ENCODE peak calls at places on chromosome 6, in nine cellular contexts. One of them, this sample, is unnamed.

GRCh38 chr6:33744895-33745546 is 1.7 kb downstream of the IP6K3 start:
- DNase-seq in transverse colon: peak; percentile 81
- DNase-seq in spleen: no peak
- DNase-seq in HCT116: no peak
- DNase-seq in K562: no peak
- DNase-seq in esophagus muscularis mucosa: no peak
- DNase-seq in GM12891: no peak
- DNase-seq in endothelial cell of umbilical vein: no peak
- DNase-seq in sigmoid colon: peak; percentile 94
- DNase-seq in this sample: no peak

GRCh38 chr6:119142051-119142450 is 63.6 kb upstream of the FAM184A start:
- DNase-seq in endothelial cell of umbilical vein: no peak
- DNase-seq in K562: no peak
- DNase-seq in spleen: no peak
- DNase-seq in GM12891: no peak
- DNase-seq in HCT116: no peak
- DNase-seq in sigmoid colon: no peak
- DNase-seq in esophagus muscularis mucosa: peak; percentile 37
- DNase-seq in transverse colon: no peak
- DNase-seq in this sample: no peak

GRCh38 chr6:1821188-1822183 is 211.8 kb downstream of the FOXC1 start:
- DNase-seq in sigmoid colon: no peak
- DNase-seq in transverse colon: no peak
- DNase-seq in spleen: no peak
- DNase-seq in GM12891: no peak
- DNase-seq in esophagus muscularis mucosa: no peak
- DNase-seq in endothelial cell of umbilical vein: peak; percentile 89
- DNase-seq in HCT116: no peak
- DNase-seq in K562: no peak
- DNase-seq in this sample: no peak

GRCh38 chr6:52993461-52993860 is 1.6 kb downstream of the GSTA4 start:
- DNase-seq in sigmoid colon: no peak
- DNase-seq in K562: no peak
- DNase-seq in HCT116: no peak
- DNase-seq in endothelial cell of umbilical vein: peak; percentile 27
- DNase-seq in esophagus muscularis mucosa: no peak
- DNase-seq in spleen: no peak
- DNase-seq in transverse colon: no peak
- DNase-seq in GM12891: no peak
- DNase-seq in this sample: no peak

GRCh38 chr6:24154121-24154520 is 28.1 kb downstream of the NRSN1 start:
- DNase-seq in endothelial cell of umbilical vein: no peak
- DNase-seq in spleen: no peak
- DNase-seq in HCT116: no peak
- DNase-seq in GM12891: no peak
- DNase-seq in esophagus muscularis mucosa: no peak
- DNase-seq in K562: no peak
- DNase-seq in transverse colon: no peak
- DNase-seq in sigmoid colon: no peak
- DNase-seq in this sample: no peak

GRCh38 chr6:16240618-16241320 is 2.4 kb downstream of the GMPR start:
- DNase-seq in GM12891: no peak
- DNase-seq in HCT116: no peak
- DNase-seq in sigmoid colon: no peak
- DNase-seq in endothelial cell of umbilical vein: no peak
- DNase-seq in esophagus muscularis mucosa: no peak
- DNase-seq in transverse colon: no peak
- DNase-seq in spleen: no peak
- DNase-seq in K562: peak; percentile 53
- DNase-seq in this sample: peak; percentile 25

GRCh38 chr6:75149696-75150095 is 56.2 kb downstream of the COL12A1 start:
- DNase-seq in GM12891: no peak
- DNase-seq in transverse colon: no peak
- DNase-seq in esophagus muscularis mucosa: no peak
- DNase-seq in K562: no peak
- DNase-seq in HCT116: no peak
- DNase-seq in spleen: no peak
- DNase-seq in endothelial cell of umbilical vein: no peak
- DNase-seq in sigmoid colon: no peak
- DNase-seq in this sample: no peak

GRCh38 chr6:161837854-161838253 is 564.0 kb upstream of the AGPAT4 start:
- DNase-seq in transverse colon: no peak
- DNase-seq in HCT116: no peak
- DNase-seq in sigmoid colon: no peak
- DNase-seq in spleen: no peak
- DNase-seq in GM12891: no peak
- DNase-seq in endothelial cell of umbilical vein: no peak
- DNase-seq in K562: no peak
- DNase-seq in esophagus muscularis mucosa: peak; percentile 45
- DNase-seq in this sample: no peak

GRCh38 chr6:5302995-5303622 is 41.8 kb downstream of the FARS2 start:
- DNase-seq in transverse colon: peak; percentile 55
- DNase-seq in GM12891: peak; percentile 15
- DNase-seq in esophagus muscularis mucosa: peak; percentile 55
- DNase-seq in endothelial cell of umbilical vein: peak; percentile 18
- DNase-seq in sigmoid colon: no peak
- DNase-seq in HCT116: peak; percentile 42
- DNase-seq in spleen: peak; percentile 80
- DNase-seq in K562: peak; percentile 30
- DNase-seq in this sample: no peak

GRCh38 chr6:160194808-160195207 is 63.8 kb downstream of the SLC22A2 start:
- DNase-seq in sigmoid colon: no peak
- DNase-seq in K562: no peak
- DNase-seq in HCT116: no peak
- DNase-seq in transverse colon: no peak
- DNase-seq in endothelial cell of umbilical vein: no peak
- DNase-seq in GM12891: no peak
- DNase-seq in spleen: no peak
- DNase-seq in esophagus muscularis mucosa: no peak
- DNase-seq in this sample: no peak

GRCh38 chr6:104995989-104996617 is 39.2 kb downstream of the LIN28B start:
- DNase-seq in transverse colon: no peak
- DNase-seq in spleen: no peak
- DNase-seq in esophagus muscularis mucosa: no peak
- DNase-seq in endothelial cell of umbilical vein: peak; percentile 72
- DNase-seq in GM12891: no peak
- DNase-seq in K562: peak; percentile 21
- DNase-seq in HCT116: no peak
- DNase-seq in sigmoid colon: peak; percentile 67
- DNase-seq in this sample: no peak

GRCh38 chr6:1971612-1972011 is 273.8 kb downstream of the GMDS start:
- DNase-seq in transverse colon: no peak
- DNase-seq in GM12891: no peak
- DNase-seq in K562: no peak
- DNase-seq in spleen: no peak
- DNase-seq in HCT116: no peak
- DNase-seq in endothelial cell of umbilical vein: no peak
- DNase-seq in esophagus muscularis mucosa: no peak
- DNase-seq in sigmoid colon: no peak
- DNase-seq in this sample: no peak

GRCh38 chr6:139290787-139291294 is 957 bp downstream of the TXLNB start:
- DNase-seq in K562: no peak
- DNase-seq in transverse colon: peak; percentile 19
- DNase-seq in endothelial cell of umbilical vein: peak; percentile 79
- DNase-seq in sigmoid colon: peak; percentile 70
- DNase-seq in spleen: no peak
- DNase-seq in HCT116: no peak
- DNase-seq in GM12891: peak; percentile 39
- DNase-seq in esophagus muscularis mucosa: no peak
- DNase-seq in this sample: no peak

GRCh38 chr6:158021376-158021775 is 39.7 kb downstream of the SYNJ2 start:
- DNase-seq in HCT116: no peak
- DNase-seq in esophagus muscularis mucosa: no peak
- DNase-seq in endothelial cell of umbilical vein: no peak
- DNase-seq in transverse colon: no peak
- DNase-seq in spleen: peak; percentile 72
- DNase-seq in sigmoid colon: no peak
- DNase-seq in K562: no peak
- DNase-seq in GM12891: no peak
- DNase-seq in this sample: no peak

GRCh38 chr6:53673138-53673801 is 7.7 kb upstream of the KLHL31 start:
- DNase-seq in HCT116: peak; percentile 69
- DNase-seq in K562: no peak
- DNase-seq in transverse colon: no peak
- DNase-seq in spleen: no peak
- DNase-seq in sigmoid colon: no peak
- DNase-seq in endothelial cell of umbilical vein: peak; percentile 86
- DNase-seq in GM12891: no peak
- DNase-seq in esophagus muscularis mucosa: no peak
- DNase-seq in this sample: no peak

GRCh38 chr6:154232013-154232920 is 124.3 kb downstream of the IPCEF1 start:
- DNase-seq in HCT116: no peak
- DNase-seq in K562: no peak
- DNase-seq in transverse colon: no peak
- DNase-seq in sigmoid colon: no peak
- DNase-seq in endothelial cell of umbilical vein: no peak
- DNase-seq in spleen: no peak
- DNase-seq in esophagus muscularis mucosa: no peak
- DNase-seq in GM12891: no peak
- DNase-seq in this sample: no peak

GRCh38 chr6:118320652-118321051 is 227.4 kb upstream of the PLN start:
- DNase-seq in spleen: no peak
- DNase-seq in esophagus muscularis mucosa: no peak
- DNase-seq in transverse colon: no peak
- DNase-seq in sigmoid colon: no peak
- DNase-seq in HCT116: no peak
- DNase-seq in GM12891: no peak
- DNase-seq in K562: no peak
- DNase-seq in endothelial cell of umbilical vein: peak; percentile 4
- DNase-seq in this sample: no peak

GRCh38 chr6:99334526-99335127 is 14.8 kb downstream of the FAXC start:
- DNase-seq in transverse colon: no peak
- DNase-seq in sigmoid colon: no peak
- DNase-seq in spleen: no peak
- DNase-seq in esophagus muscularis mucosa: no peak
- DNase-seq in HCT116: peak; percentile 57
- DNase-seq in GM12891: no peak
- DNase-seq in endothelial cell of umbilical vein: peak; percentile 49
- DNase-seq in K562: peak; percentile 51
- DNase-seq in this sample: no peak

GRCh38 chr6:99341862-99342455 is 7.5 kb downstream of the FAXC start:
- DNase-seq in sigmoid colon: no peak
- DNase-seq in K562: no peak
- DNase-seq in GM12891: no peak
- DNase-seq in transverse colon: no peak
- DNase-seq in spleen: no peak
- DNase-seq in endothelial cell of umbilical vein: no peak
- DNase-seq in HCT116: no peak
- DNase-seq in esophagus muscularis mucosa: peak; percentile 34
- DNase-seq in this sample: no peak

GRCh38 chr6:99333068-99333467 is 16.4 kb downstream of the FAXC start:
- DNase-seq in GM12891: peak; percentile 34
- DNase-seq in K562: no peak
- DNase-seq in transverse colon: no peak
- DNase-seq in sigmoid colon: no peak
- DNase-seq in endothelial cell of umbilical vein: no peak
- DNase-seq in spleen: no peak
- DNase-seq in HCT116: no peak
- DNase-seq in esophagus muscularis mucosa: no peak
- DNase-seq in this sample: no peak

GRCh38 chr6:99338188-99338587 is 11.3 kb downstream of the FAXC start:
- DNase-seq in transverse colon: no peak
- DNase-seq in K562: no peak
- DNase-seq in HCT116: no peak
- DNase-seq in spleen: no peak
- DNase-seq in GM12891: no peak
- DNase-seq in endothelial cell of umbilical vein: no peak
- DNase-seq in esophagus muscularis mucosa: no peak
- DNase-seq in sigmoid colon: no peak
- DNase-seq in this sample: no peak
- TF ChIP-seq POLR2A in transverse colon: no peak
- TF ChIP-seq POLR2A in K562: no peak
- TF ChIP-seq POLR2A in HCT116: no peak
- TF ChIP-seq POLR2A in spleen: no peak
- TF ChIP-seq POLR2A in GM12891: no peak
- TF ChIP-seq POLR2A in endothelial cell of umbilical vein: no peak
- TF ChIP-seq POLR2A in esophagus muscularis mucosa: no peak
- TF ChIP-seq POLR2A in sigmoid colon: no peak
- TF ChIP-seq POLR2A in this sample: no peak

DNA sequence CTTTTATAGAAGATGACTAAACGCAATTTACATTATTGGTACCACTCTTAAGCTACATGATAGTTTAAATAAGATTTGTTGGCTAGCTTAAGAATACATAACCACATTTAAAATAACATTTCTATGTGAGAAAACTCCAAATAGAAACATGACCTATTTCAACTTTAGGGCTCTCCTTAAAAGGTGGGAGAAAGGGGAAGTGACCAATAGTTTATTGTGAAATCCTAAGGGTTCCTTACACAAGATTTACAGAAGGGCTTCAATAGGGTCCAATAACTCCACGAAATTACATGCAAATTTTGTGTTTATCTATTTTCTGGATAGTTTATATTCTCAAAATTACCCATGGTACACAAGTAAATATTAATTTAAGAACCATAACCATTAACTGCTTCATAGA is 91.6 kb upstream of the DST start:
- DNase-seq in esophagus muscularis mucosa: no peak
- DNase-seq in endothelial cell of umbilical vein: no peak
- DNase-seq in transverse colon: no peak
- DNase-seq in HCT116: no peak
- DNase-seq in spleen: no peak
- DNase-seq in GM12891: no peak
- DNase-seq in sigmoid colon: no peak
- DNase-seq in K562: no peak
- DNase-seq in this sample: no peak
- TF ChIP-seq POLR2AphosphoS5 in esophagus muscularis mucosa: no peak
- TF ChIP-seq POLR2AphosphoS5 in endothelial cell of umbilical vein: no peak
- TF ChIP-seq POLR2AphosphoS5 in transverse colon: no peak
- TF ChIP-seq POLR2AphosphoS5 in HCT116: no peak
- TF ChIP-seq POLR2AphosphoS5 in spleen: no peak
- TF ChIP-seq POLR2AphosphoS5 in GM12891: no peak
- TF ChIP-seq POLR2AphosphoS5 in sigmoid colon: no peak
- TF ChIP-seq POLR2AphosphoS5 in K562: no peak
- TF ChIP-seq POLR2AphosphoS5 in this sample: no peak

GRCh38 chr6:22017272-22017671 is 279.6 kb downstream of the PRL start:
- DNase-seq in sigmoid colon: no peak
- DNase-seq in K562: no peak
- DNase-seq in HCT116: no peak
- DNase-seq in endothelial cell of umbilical vein: no peak
- DNase-seq in esophagus muscularis mucosa: no peak
- DNase-seq in transverse colon: no peak
- DNase-seq in spleen: no peak
- DNase-seq in GM12891: no peak
- DNase-seq in this sample: no peak
- TF ChIP-seq POLR2A in sigmoid colon: no peak
- TF ChIP-seq POLR2A in K562: no peak
- TF ChIP-seq POLR2A in HCT116: no peak
- TF ChIP-seq POLR2A in endothelial cell of umbilical vein: no peak
- TF ChIP-seq POLR2A in esophagus muscularis mucosa: no peak
- TF ChIP-seq POLR2A in transverse colon: no peak
- TF ChIP-seq POLR2A in spleen: no peak
- TF ChIP-seq POLR2A in GM12891: no peak
- TF ChIP-seq POLR2A in this sample: no peak

DNA sequence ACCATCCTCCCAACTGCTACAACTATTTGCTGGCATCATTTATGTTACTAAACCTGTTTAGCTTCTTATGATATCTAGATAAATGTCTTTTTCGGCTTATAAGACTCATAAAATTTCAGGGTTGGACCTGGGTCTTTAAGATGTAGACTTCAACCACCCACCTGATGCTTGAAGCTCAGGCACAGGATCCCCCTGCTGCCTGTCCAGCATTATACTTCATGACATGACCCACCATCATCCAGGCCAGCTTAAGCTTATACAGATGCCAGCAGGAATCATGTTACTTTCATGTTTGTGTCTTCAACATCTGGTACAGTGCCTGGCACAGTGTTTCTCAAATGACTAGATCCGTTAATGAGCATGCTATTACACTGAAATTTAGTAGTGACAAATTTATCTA is 47.4 kb downstream of the SLC17A5 start:
- DNase-seq in endothelial cell of umbilical vein: no peak
- DNase-seq in GM12891: no peak
- DNase-seq in K562: no peak
- DNase-seq in sigmoid colon: no peak
- DNase-seq in transverse colon: no peak
- DNase-seq in HCT116: no peak
- DNase-seq in esophagus muscularis mucosa: no peak
- DNase-seq in spleen: no peak
- DNase-seq in this sample: no peak
- TF ChIP-seq POLR2AphosphoS5 in endothelial cell of umbilical vein: no peak
- TF ChIP-seq POLR2AphosphoS5 in GM12891: no peak
- TF ChIP-seq POLR2AphosphoS5 in K562: no peak
- TF ChIP-seq POLR2AphosphoS5 in sigmoid colon: no peak
- TF ChIP-seq POLR2AphosphoS5 in transverse colon: no peak
- TF ChIP-seq POLR2AphosphoS5 in HCT116: no peak
- TF ChIP-seq POLR2AphosphoS5 in esophagus muscularis mucosa: no peak
- TF ChIP-seq POLR2AphosphoS5 in spleen: no peak
- TF ChIP-seq POLR2AphosphoS5 in this sample: no peak